ENCODE peak calls at places on chromosomes 5 and 9, in seven cellular contexts. One of them, this sample, is unnamed.

GRCh38 chr5:78515665-78516064 is 132.9 kb downstream of the LHFPL2 start:
- DNase-seq in stomach: no peak
- DNase-seq in spleen: no peak
- DNase-seq in GM23338: peak; percentile 59
- DNase-seq in HepG2: no peak
- DNase-seq in prostate gland: no peak
- DNase-seq in transverse colon: no peak
- DNase-seq in this sample: no peak

GRCh38 chr9:77649109-77649812 is 1.1 kb upstream of the GNA14 start:
- DNase-seq in stomach: no peak
- DNase-seq in spleen: no peak
- DNase-seq in GM23338: peak; percentile 50
- DNase-seq in HepG2: peak; percentile 19
- DNase-seq in prostate gland: no peak
- DNase-seq in transverse colon: no peak
- DNase-seq in this sample: no peak

GRCh38 chr5:141902015-141902414 is 21.7 kb upstream of the DELE1 start:
- DNase-seq in stomach: no peak
- DNase-seq in spleen: no peak
- DNase-seq in GM23338: no peak
- DNase-seq in HepG2: no peak
- DNase-seq in prostate gland: no peak
- DNase-seq in transverse colon: no peak
- DNase-seq in this sample: no peak

GRCh38 chr9:130805510-130806387 is 29.3 kb upstream of the ABL1 start:
- DNase-seq in stomach: no peak
- DNase-seq in spleen: no peak
- DNase-seq in GM23338: no peak
- DNase-seq in HepG2: no peak
- DNase-seq in prostate gland: no peak
- DNase-seq in transverse colon: no peak
- DNase-seq in this sample: no peak

GRCh38 chr5:180860273-180860886 is 696 bp downstream of the ZFP62 start:
- DNase-seq in stomach: no peak
- DNase-seq in spleen: peak; percentile 87
- DNase-seq in GM23338: peak; percentile 84
- DNase-seq in HepG2: peak; percentile 65
- DNase-seq in prostate gland: no peak
- DNase-seq in transverse colon: peak; percentile 42
- DNase-seq in this sample: no peak

GRCh38 chr9:106936680-106937079 is 73.7 kb downstream of the ZNF462 start:
- DNase-seq in stomach: no peak
- DNase-seq in spleen: no peak
- DNase-seq in GM23338: no peak
- DNase-seq in HepG2: no peak
- DNase-seq in prostate gland: no peak
- DNase-seq in transverse colon: no peak
- DNase-seq in this sample: no peak

GRCh38 chr5:122076669-122077450 is 1.2 kb downstream of the LOX start:
- DNase-seq in stomach: peak; percentile 75
- DNase-seq in spleen: peak; percentile 82
- DNase-seq in GM23338: peak; percentile 88
- DNase-seq in HepG2: peak; percentile 70
- DNase-seq in prostate gland: peak; percentile 79
- DNase-seq in transverse colon: peak; percentile 81
- DNase-seq in this sample: peak; percentile 90

GRCh38 chr9:5514608-5515260 is 4.4 kb downstream of the PDCD1LG2 start:
- DNase-seq in stomach: no peak
- DNase-seq in spleen: no peak
- DNase-seq in GM23338: no peak
- DNase-seq in HepG2: no peak
- DNase-seq in prostate gland: no peak
- DNase-seq in transverse colon: no peak
- DNase-seq in this sample: no peak

GRCh38 chr5:163079618-163080017 is 357.8 kb upstream of the CCNG1 start:
- DNase-seq in stomach: no peak
- DNase-seq in spleen: no peak
- DNase-seq in GM23338: peak; percentile 51
- DNase-seq in HepG2: no peak
- DNase-seq in prostate gland: no peak
- DNase-seq in transverse colon: no peak
- DNase-seq in this sample: no peak

GRCh38 chr9:138122201-138122600 is 244.6 kb downstream of the CACNA1B start:
- DNase-seq in stomach: no peak
- DNase-seq in spleen: peak; percentile 20
- DNase-seq in GM23338: no peak
- DNase-seq in HepG2: no peak
- DNase-seq in prostate gland: no peak
- DNase-seq in transverse colon: no peak
- DNase-seq in this sample: no peak

GRCh38 chr9:130500340-130500771 is 55.6 kb downstream of the ASS1 start:
- DNase-seq in stomach: no peak
- DNase-seq in spleen: no peak
- DNase-seq in GM23338: no peak
- DNase-seq in HepG2: no peak
- DNase-seq in prostate gland: peak; percentile 16
- DNase-seq in transverse colon: peak; percentile 33
- DNase-seq in this sample: no peak

GRCh38 chr5:132465095-132465707 is 25.4 kb downstream of the IRF1 start:
- DNase-seq in stomach: no peak
- DNase-seq in spleen: peak; percentile 77
- DNase-seq in GM23338: no peak
- DNase-seq in HepG2: no peak
- DNase-seq in prostate gland: no peak
- DNase-seq in transverse colon: peak; percentile 26
- DNase-seq in this sample: peak; percentile 55

GRCh38 chr9:87545858-87546257 is 48.2 kb downstream of the DAPK1 start:
- DNase-seq in stomach: no peak
- DNase-seq in spleen: no peak
- DNase-seq in GM23338: no peak
- DNase-seq in HepG2: no peak
- DNase-seq in prostate gland: no peak
- DNase-seq in transverse colon: no peak
- DNase-seq in this sample: no peak

GRCh38 chr9:87137718-87138117 is 190.4 kb upstream of the GAS1 start:
- DNase-seq in stomach: no peak
- DNase-seq in spleen: no peak
- DNase-seq in GM23338: no peak
- DNase-seq in HepG2: no peak
- DNase-seq in prostate gland: no peak
- DNase-seq in transverse colon: no peak
- DNase-seq in this sample: no peak

GRCh38 chr5:115661156-115661555 is 35.3 kb upstream of the TMED7 start:
- DNase-seq in stomach: no peak
- DNase-seq in spleen: no peak
- DNase-seq in GM23338: no peak
- DNase-seq in HepG2: no peak
- DNase-seq in prostate gland: no peak
- DNase-seq in transverse colon: no peak
- DNase-seq in this sample: no peak

GRCh38 chr9:130825051-130825651 is 9.9 kb upstream of the ABL1 start:
- DNase-seq in stomach: no peak
- DNase-seq in spleen: no peak
- DNase-seq in GM23338: peak; percentile 86
- DNase-seq in HepG2: no peak
- DNase-seq in prostate gland: no peak
- DNase-seq in transverse colon: no peak
- DNase-seq in this sample: no peak

GRCh38 chr5:88555658-88556057 is 287.0 kb upstream of the TMEM161B start:
- DNase-seq in stomach: no peak
- DNase-seq in spleen: no peak
- DNase-seq in GM23338: peak; percentile 62
- DNase-seq in HepG2: no peak
- DNase-seq in prostate gland: no peak
- DNase-seq in transverse colon: no peak
- DNase-seq in this sample: no peak
- TF ChIP-seq POLR2AphosphoS5 in stomach: no peak
- TF ChIP-seq POLR2AphosphoS5 in spleen: no peak
- TF ChIP-seq POLR2AphosphoS5 in GM23338: no peak
- TF ChIP-seq POLR2AphosphoS5 in HepG2: no peak
- TF ChIP-seq POLR2AphosphoS5 in prostate gland: no peak
- TF ChIP-seq POLR2AphosphoS5 in transverse colon: no peak
- TF ChIP-seq POLR2AphosphoS5 in this sample: no peak

GRCh38 chr9:94256007-94256406 is 3.1 kb upstream of the ZNF169 start:
- DNase-seq in stomach: no peak
- DNase-seq in spleen: no peak
- DNase-seq in GM23338: no peak
- DNase-seq in HepG2: no peak
- DNase-seq in prostate gland: no peak
- DNase-seq in transverse colon: no peak
- DNase-seq in this sample: no peak

GRCh38 chr9:94259077-94259847 is at the start of gene ZNF169:
- DNase-seq in stomach: peak; percentile 93
- DNase-seq in spleen: peak; percentile 99
- DNase-seq in GM23338: peak; percentile 96
- DNase-seq in HepG2: peak; percentile 81
- DNase-seq in prostate gland: peak; percentile 88
- DNase-seq in transverse colon: peak; percentile 94
- DNase-seq in this sample: peak; percentile 96
- H3K27ac ChIP-seq in stomach: peak within 1 kb of the TSS; percentile 16
- H3K27ac ChIP-seq in spleen: peak within 1 kb of the TSS; percentile 43
- H3K27ac ChIP-seq in GM23338: no peak within 1 kb of the TSS
- H3K27ac ChIP-seq in HepG2: peak within 1 kb of the TSS; percentile 59
- H3K27ac ChIP-seq in prostate gland: peak within 1 kb of the TSS; percentile 47
- H3K27ac ChIP-seq in transverse colon: peak within 1 kb of the TSS; percentile 60
- H3K27ac ChIP-seq in this sample: peak within 1 kb of the TSS; percentile 55

GRCh38 chr5:178236685-178237084 is 4.1 kb upstream of the PHYKPL start:
- DNase-seq in stomach: no peak
- DNase-seq in spleen: no peak
- DNase-seq in GM23338: no peak
- DNase-seq in HepG2: peak; percentile 31
- DNase-seq in prostate gland: no peak
- DNase-seq in transverse colon: no peak
- DNase-seq in this sample: no peak

GRCh38 chr5:178236126-178236525 is 3.5 kb upstream of the PHYKPL start:
- DNase-seq in stomach: no peak
- DNase-seq in spleen: no peak
- DNase-seq in GM23338: no peak
- DNase-seq in HepG2: no peak
- DNase-seq in prostate gland: no peak
- DNase-seq in transverse colon: no peak
- DNase-seq in this sample: no peak

GRCh38 chr5:178234121-178234752 is 1.6 kb upstream of the PHYKPL start:
- DNase-seq in stomach: no peak
- DNase-seq in spleen: no peak
- DNase-seq in GM23338: no peak
- DNase-seq in HepG2: no peak
- DNase-seq in prostate gland: no peak
- DNase-seq in transverse colon: no peak
- DNase-seq in this sample: no peak

GRCh38 chr5:178235600-178235998 is 3.0 kb upstream of the PHYKPL start:
- DNase-seq in stomach: no peak
- DNase-seq in spleen: peak; percentile 54
- DNase-seq in GM23338: no peak
- DNase-seq in HepG2: no peak
- DNase-seq in prostate gland: no peak
- DNase-seq in transverse colon: no peak
- DNase-seq in this sample: no peak

GRCh38 chr5:178234753-178235599 is 2.4 kb upstream of the PHYKPL start:
- DNase-seq in stomach: peak; percentile 73
- DNase-seq in spleen: peak; percentile 91
- DNase-seq in GM23338: peak; percentile 91
- DNase-seq in HepG2: peak; percentile 43
- DNase-seq in prostate gland: peak; percentile 57
- DNase-seq in transverse colon: peak; percentile 84
- DNase-seq in this sample: peak; percentile 79
- H3K4me1 ChIP-seq in stomach: peaks cover 48% of the 10 kb centered on the region
- H3K4me1 ChIP-seq in spleen: peaks cover 37% of the 10 kb centered on the region
- H3K4me1 ChIP-seq in GM23338: peaks cover 9% of the 10 kb centered on the region
- H3K4me1 ChIP-seq in HepG2: peaks cover 72% of the 10 kb centered on the region
- H3K4me1 ChIP-seq in prostate gland: peaks cover 12% of the 10 kb centered on the region
- H3K4me1 ChIP-seq in transverse colon: peaks cover 40% of the 10 kb centered on the region
- H3K4me1 ChIP-seq in this sample: no peaks in the 10 kb centered on the region

GRCh38 chr9:93813687-93814560 is 141.2 kb downstream of the BARX1 start:
- DNase-seq in stomach: no peak
- DNase-seq in spleen: peak; percentile 48
- DNase-seq in GM23338: peak; percentile 36
- DNase-seq in HepG2: no peak
- DNase-seq in prostate gland: no peak
- DNase-seq in transverse colon: peak; percentile 15
- DNase-seq in this sample: no peak
- TF ChIP-seq POLR2AphosphoS5 in stomach: no peak
- TF ChIP-seq POLR2AphosphoS5 in spleen: no peak
- TF ChIP-seq POLR2AphosphoS5 in GM23338: no peak
- TF ChIP-seq POLR2AphosphoS5 in HepG2: no peak
- TF ChIP-seq POLR2AphosphoS5 in prostate gland: no peak
- TF ChIP-seq POLR2AphosphoS5 in transverse colon: no peak
- TF ChIP-seq POLR2AphosphoS5 in this sample: no peak

DNA sequence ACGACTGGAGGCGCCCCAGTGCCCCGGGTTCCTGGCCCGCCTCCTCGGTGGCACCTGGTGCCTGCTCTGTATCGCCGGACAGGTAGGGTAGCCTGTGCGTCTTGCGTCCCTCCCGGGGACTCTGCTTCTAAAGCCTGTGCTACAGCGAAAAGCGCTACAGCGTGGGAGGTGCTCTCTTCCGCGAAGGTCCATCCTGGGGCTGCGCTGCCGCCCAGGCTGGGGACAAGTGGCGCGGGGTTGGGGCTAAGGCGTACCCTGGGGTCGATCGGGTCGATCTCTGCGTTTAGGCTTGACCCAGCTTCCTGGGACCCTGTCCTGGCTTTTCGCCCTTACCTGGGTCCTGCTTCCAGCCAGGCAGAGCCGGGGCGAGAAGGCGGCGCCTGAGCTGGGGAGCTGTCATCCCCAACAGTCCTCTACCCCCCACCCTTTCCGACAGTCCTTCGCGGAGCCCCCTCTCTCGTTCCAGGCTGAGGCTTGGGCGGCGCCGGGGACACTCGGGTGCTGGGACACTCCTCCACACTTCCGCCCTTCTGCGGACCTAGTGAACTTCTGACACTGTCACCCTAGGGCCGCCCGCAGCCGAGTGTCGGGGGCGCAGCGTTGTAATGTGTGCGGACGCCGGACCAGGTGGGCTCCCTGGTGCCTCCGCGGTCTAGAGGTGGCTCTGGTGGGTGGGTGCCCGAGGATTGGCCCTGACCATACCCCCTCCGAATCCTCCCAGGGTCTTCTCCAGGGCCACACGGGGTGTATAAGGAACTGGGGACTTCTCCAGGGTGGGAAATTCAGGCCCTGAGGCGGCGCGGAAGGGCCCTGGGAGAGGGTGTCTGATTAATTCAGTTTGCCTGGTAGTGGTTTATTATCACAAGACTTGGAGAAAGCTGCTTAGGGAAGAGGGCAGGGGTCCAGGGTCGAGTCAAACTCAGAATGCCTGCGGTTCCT is 328.2 kb downstream of the SH3GL2 start:
- DNase-seq in stomach: peak; percentile 39
- DNase-seq in spleen: no peak
- DNase-seq in GM23338: peak; percentile 68
- DNase-seq in HepG2: no peak
- DNase-seq in prostate gland: no peak
- DNase-seq in transverse colon: peak; percentile 60
- DNase-seq in this sample: no peak
- H3K27ac ChIP-seq in stomach: peak overlapping the region; percentile 76
- H3K27ac ChIP-seq in spleen: no peak overlapping the region
- H3K27ac ChIP-seq in GM23338: no peak overlapping the region
- H3K27ac ChIP-seq in HepG2: no peak overlapping the region
- H3K27ac ChIP-seq in prostate gland: no peak overlapping the region
- H3K27ac ChIP-seq in transverse colon: peak overlapping the region; percentile 76
- H3K27ac ChIP-seq in this sample: peak overlapping the region; percentile 39

This sample was measured in sigmoid colon.